ENCODE peak calls at places on chromosomes 13 and 19, in four cellular contexts. O is epithelial cell of proximal tubule, Z is dorsolateral prefrontal cortex, X is HCT116. Y is an unnamed sample.

GRCh38 chr13:49171358-49171757 is 48.8 kb upstream of the MLNR start:
- DNase-seq in O (no peak), Z (no peak), X (no peak), Y (no peak)

GRCh38 chr13:47213057-47213456 is 316.2 kb upstream of the HTR2A start:
- DNase-seq in O (no peak), Z (no peak), X (no peak), Y (no peak)

GRCh38 chr13:69553976-69554375 is 553.6 kb upstream of the ATXN8OS start:
- DNase-seq in O (no peak), Z (no peak), X (no peak), Y (no peak)

GRCh38 chr13:53206455-53206854 is 177.8 kb downstream of the OLFM4 start:
- DNase-seq in O (no peak), Z (no peak), X (no peak), Y (no peak)

GRCh38 chr19:40807147-40808020 is 8.4 kb downstream of the EGLN2 start:
- DNase-seq in O (no peak), Z (no peak), X (no peak), Y (no peak)

GRCh38 chr19:39196860-39197562 is at the start of gene NCCRP1:
- DNase-seq in O (no peak), Z (no peak), X (no peak), Y (no peak)

GRCh38 chr13:109744512-109745051 is 41.8 kb downstream of the IRS2 start:
- DNase-seq in O (no peak), Z (no peak), X (no peak), Y (peak; percentile 66)

GRCh38 chr13:76791290-76791664 is 94.9 kb downstream of the KCTD12 start:
- DNase-seq in O (no peak), Z (no peak), X (no peak), Y (no peak)

GRCh38 chr19:43997631-43998290 is 5.0 kb upstream of the ZNF230 start:
- DNase-seq in O (no peak), Z (no peak), X (no peak), Y (no peak)

GRCh38 chr13:32911506-32911905 is 104.7 kb upstream of the KL start:
- DNase-seq in O (peak; percentile 26), Z (no peak), X (peak; percentile 60), Y (peak; percentile 62)

GRCh38 chr19:48102870-48103751 is 7.5 kb downstream of the PLA2G4C start:
- DNase-seq in O (no peak), Z (no peak), X (peak; percentile 75), Y (peak; percentile 56)

GRCh38 chr13:19810996-19811881 is 28.5 kb upstream of the PSPC1 start:
- DNase-seq in O (no peak), Z (no peak), X (no peak), Y (peak; percentile 38)

GRCh38 chr13:34128661-34129060 is 310.7 kb downstream of the RFC3 start:
- DNase-seq in O (no peak), Z (no peak), X (no peak), Y (peak; percentile 17)

GRCh38 chr19:5352229-5352763 is 11.7 kb upstream of the PTPRS start:
- DNase-seq in O (no peak), Z (no peak), X (peak; percentile 84), Y (peak; percentile 36)

GRCh38 chr19:47456721-47457478 is 14.8 kb downstream of the SLC8A2 start:
- DNase-seq in O (no peak), Z (no peak), X (no peak), Y (no peak)

GRCh38 chr13:111398715-111399299 is 78.4 kb downstream of the TEX29 start:
- DNase-seq in O (no peak), Z (peak; percentile 16), X (no peak), Y (no peak)

GRCh38 chr13:38566526-38566925 is 120.4 kb upstream of the FREM2 start:
- DNase-seq in O (no peak), Z (no peak), X (no peak), Y (no peak)

GRCh38 chr13:39484506-39485313 is 118.3 kb downstream of the LHFPL6 start:
- DNase-seq in O (no peak), Z (no peak), X (no peak), Y (peak; percentile 75)

GRCh38 chr19:38061294-38061693 is 154.3 kb downstream of the SIPA1L3 start:
- DNase-seq in O (no peak), Z (no peak), X (no peak), Y (peak; percentile 69)

GRCh38 chr13:66933994-66934393 is 296.1 kb downstream of the PCDH9 start:
- DNase-seq in O (peak; percentile 67), Z (no peak), X (peak; percentile 12), Y (peak; percentile 62)

GRCh38 chr19:41223431-41224234 is 4.6 kb downstream of the AXL start:
- DNase-seq in O (peak; percentile 59), Z (no peak), X (peak; percentile 49), Y (peak; percentile 85)

GRCh38 chr19:46725036-46725820 is 8.3 kb upstream of the PRKD2 start:
- DNase-seq in O (no peak), Z (no peak), X (no peak), Y (no peak)

GRCh38 chr13:75489502-75490263 is 7.7 kb upstream of the TBC1D4 start:
- DNase-seq in O (no peak), Z (no peak), X (no peak), Y (peak; percentile 60)

GRCh38 chr19:44694184-44694579 is 4.8 kb upstream of the CEACAM16 start:
- DNase-seq in O (no peak), Z (no peak), X (no peak), Y (no peak)

GRCh38 chr13:32446778-32447465 is 19.0 kb upstream of the N4BP2L1 start:
- DNase-seq in O (no peak), Z (no peak), X (no peak), Y (no peak)

GRCh38 chr19:19101540-19101939 is 36.7 kb downstream of the TMEM161A start:
- DNase-seq in O (no peak), Z (no peak), X (no peak), Y (no peak)

GRCh38 chr19:40472516-40472915 is 5.7 kb downstream of the SPTBN4 start:
- DNase-seq in O (no peak), Z (no peak), X (no peak), Y (no peak)

GRCh38 chr19:49116544-49116943 is 2.4 kb downstream of the LIN7B start:
- DNase-seq in O (no peak), Z (no peak), X (no peak), Y (no peak)

GRCh38 chr13:97261254-97262015 is 39.3 kb downstream of the MBNL2 start:
- DNase-seq in O (no peak), Z (no peak), X (no peak), Y (no peak)

GRCh38 chr13:114099918-114100445 is 32.4 kb downstream of the RASA3 start:
- DNase-seq in O (no peak), Z (peak; percentile 36), X (peak; percentile 42), Y (no peak)

DNA sequence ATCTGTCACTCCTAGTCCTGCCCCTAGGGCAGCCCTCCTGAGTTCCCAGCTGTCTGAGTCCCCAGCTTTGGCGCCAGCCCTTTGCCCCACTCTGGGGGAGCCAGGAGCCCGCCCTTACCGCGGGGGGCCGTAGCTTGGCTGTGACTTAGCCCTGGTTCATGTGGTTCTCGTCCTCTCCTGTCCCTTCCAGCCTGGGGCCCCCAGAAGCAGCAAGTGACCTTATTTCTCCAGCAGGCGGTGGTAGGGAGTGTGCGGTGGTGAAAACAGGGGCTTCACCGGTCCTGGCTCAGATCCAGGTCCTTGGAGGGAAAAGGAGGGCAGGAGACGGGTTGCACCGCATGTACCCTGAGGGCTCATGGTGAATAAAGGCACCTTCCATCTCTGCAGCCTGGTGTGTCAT is 7.9 kb downstream of the GIPC3 start:
- DNase-seq in O (no peak), Z (no peak), X (no peak), Y (no peak)
- TF ChIP-seq CTCF in O (no peak), Z (no peak), X (no peak), Y (peak; percentile 12)

DNA sequence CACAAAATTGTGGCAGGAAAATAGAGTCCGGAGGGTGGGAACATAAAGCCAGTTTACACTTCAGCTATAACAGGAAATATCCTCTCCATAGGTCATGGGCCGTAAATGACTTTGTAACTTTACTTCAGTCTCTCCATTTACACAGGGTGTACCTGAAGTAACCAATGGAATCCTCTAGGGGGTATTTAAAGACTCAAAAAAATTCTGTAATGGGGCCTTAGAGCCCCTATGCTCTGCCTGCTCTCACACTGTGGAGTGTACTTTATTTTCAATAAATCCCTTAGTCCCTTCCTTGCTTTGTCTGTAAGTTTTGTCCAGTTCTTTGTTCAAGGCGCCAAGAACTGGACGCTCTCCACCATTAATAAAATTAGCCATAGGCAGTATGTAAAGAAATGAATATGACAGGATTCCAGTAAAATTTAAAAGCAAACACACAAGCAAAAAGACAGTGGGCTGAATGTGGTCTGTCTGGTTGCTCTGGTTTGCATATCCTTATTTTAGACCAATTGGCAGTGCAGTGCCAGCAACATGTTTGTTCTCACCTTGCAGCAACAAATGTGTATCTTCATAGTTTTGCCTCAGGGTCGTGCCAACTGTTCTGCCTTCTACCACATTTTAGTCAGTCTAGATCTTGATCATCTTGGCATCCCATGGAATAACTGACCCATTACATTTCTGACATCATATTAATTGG is 801.5 kb upstream of the SPRY2 start:
- DNase-seq in O (no peak), Z (no peak), X (no peak), Y (no peak)
- TF ChIP-seq CTCF in O (peak; percentile 8), Z (no peak), X (no peak), Y (no peak)

GRCh38 chr13:43516401-43516826 is 270.4 kb downstream of the ENOX1 start:
- DNase-seq in O (no peak), Z (no peak), X (no peak), Y (peak; percentile 41)
- TF ChIP-seq CTCF in O (no peak), Z (no peak), X (no peak), Y (no peak)

DNA sequence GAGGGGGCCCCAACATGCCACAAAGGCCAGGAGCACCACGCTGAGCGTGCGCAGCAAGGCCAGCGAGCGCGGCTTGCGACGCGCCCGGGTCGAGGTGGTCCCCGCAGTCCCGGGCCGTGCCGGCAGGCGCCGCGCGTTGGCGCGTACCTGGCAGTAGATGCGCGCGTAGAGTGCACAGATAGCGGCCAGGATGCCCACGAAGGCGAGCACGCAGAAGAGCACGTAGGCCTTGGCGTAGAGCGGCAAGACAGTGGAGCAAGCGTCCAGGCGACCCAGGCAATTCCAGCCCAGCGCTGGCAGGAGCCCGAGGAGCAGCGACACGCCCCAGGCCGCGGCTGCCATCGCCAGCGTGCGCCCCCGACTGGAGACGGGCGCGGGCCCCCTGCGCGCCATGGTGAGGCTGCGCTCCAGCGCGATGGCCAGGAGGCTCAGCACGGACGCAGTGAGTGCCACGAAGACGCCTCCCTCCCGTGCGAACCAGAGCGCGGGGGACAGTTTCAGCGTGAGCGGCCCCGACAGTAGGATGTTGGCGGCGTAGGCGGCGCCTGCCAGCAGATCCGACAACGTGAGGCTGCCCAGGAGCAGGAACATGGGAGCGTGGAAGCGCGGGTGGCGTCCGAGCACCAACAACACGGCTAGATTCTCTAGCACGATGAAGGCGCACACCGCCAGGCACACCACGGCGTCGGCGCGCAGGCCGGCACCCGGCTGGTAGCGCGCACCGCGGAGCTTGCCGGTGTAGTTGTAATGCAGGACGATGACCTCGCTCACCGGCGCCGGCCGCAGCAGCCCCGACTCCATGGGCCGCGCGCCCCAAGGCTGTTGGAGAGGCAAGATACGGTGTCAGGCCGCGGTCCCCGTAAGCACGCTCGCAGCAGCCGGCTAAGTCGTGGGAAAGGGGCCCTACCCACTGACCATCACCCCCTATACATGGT is 2.8 kb downstream of the S1PR5 start:
- DNase-seq in O (no peak), Z (no peak), X (no peak), Y (no peak)
- TF ChIP-seq CTCF in O (no peak), Z (peak; percentile 36), X (no peak), Y (peak; percentile 15)

DNA sequence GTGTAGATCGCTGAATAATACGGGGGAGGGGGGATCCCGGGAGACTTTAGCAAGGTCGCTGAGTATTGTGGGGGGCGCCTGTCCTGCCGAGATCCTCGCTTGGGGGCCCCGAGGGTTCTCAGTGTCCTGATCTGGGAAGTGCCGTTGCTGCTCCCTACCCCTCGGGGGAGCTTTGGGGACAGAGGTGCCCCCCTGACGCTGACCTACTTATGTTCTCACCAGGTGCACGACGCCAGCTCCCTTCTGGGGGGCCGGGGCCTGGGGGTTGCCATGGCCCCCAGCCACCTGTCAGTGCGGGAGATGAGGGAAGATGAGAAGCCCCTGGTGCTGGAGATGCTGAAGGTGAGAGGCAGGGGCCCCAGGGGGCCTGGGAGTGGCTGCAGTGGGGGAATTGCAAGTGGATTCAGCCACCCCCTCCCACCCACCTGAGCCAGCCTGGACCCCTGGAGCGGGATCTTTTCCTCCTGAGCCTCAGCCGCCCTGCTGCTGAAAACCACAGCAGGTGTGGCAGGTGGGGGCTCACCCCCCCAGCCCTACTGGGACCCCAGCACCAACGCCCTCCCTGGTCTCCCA is 537 bp downstream of the NAT14 start:
- DNase-seq in O (no peak), Z (no peak), X (no peak), Y (no peak)
- TF ChIP-seq CTCF in O (no peak), Z (no peak), X (no peak), Y (peak; percentile 18)

Y was measured in HFFc6.